ENCODE peak calls at places on chromosomes 2 and 18, in four cellular contexts. X is colonic mucosa, R is IMR-90, G is left ventricle myocardium inferior. W is an unnamed sample. For H3K4me1, the result is how much of the 10 kb centered on the place peaks cover.

GRCh38 chr2:72026819-72027425 is 120.7 kb downstream of the CYP26B1 start:
- DNase-seq in X (peak), R (no peak), G (no peak), W (peak)

GRCh38 chr2:206277503-206277902 is 3.0 kb downstream of the ZDBF2 start:
- DNase-seq in X (no peak), G (no peak), R (no peak), W (no peak)

GRCh38 chr18:31424383-31424988 is 23.1 kb upstream of the DSG3 start:
- DNase-seq in R (peak), X (peak), G (no peak), W (no peak)

GRCh38 chr2:55555977-55556376 is 36.5 kb downstream of the CFAP36 start:
- DNase-seq in X (no peak), G (no peak), R (no peak), W (no peak)

GRCh38 chr18:58023108-58023507 is 20.9 kb upstream of the NEDD4L start:
- DNase-seq in R (no peak), X (no peak), G (no peak), W (no peak)

GRCh38 chr2:219748673-219749570 is 121.5 kb downstream of the SLC4A3 start:
- DNase-seq in G (no peak), R (no peak), X (no peak), W (no peak)

GRCh38 chr2:106581755-106582430 is 94.7 kb downstream of the CD8B2 start:
- DNase-seq in G (peak), R (peak), X (peak), W (no peak)

GRCh38 chr18:26863122-26863879 is 2.2 kb downstream of the AQP4 start:
- DNase-seq in R (no peak), G (peak), X (peak), W (no peak)

GRCh38 chr2:70400539-70400938 is 98.7 kb upstream of the FAM136A start:
- DNase-seq in R (no peak), X (no peak), G (no peak), W (no peak)

GRCh38 chr18:63844254-63844653 is 43.3 kb upstream of the SERPINB2 start:
- DNase-seq in X (no peak), G (no peak), R (peak), W (no peak)

DNA sequence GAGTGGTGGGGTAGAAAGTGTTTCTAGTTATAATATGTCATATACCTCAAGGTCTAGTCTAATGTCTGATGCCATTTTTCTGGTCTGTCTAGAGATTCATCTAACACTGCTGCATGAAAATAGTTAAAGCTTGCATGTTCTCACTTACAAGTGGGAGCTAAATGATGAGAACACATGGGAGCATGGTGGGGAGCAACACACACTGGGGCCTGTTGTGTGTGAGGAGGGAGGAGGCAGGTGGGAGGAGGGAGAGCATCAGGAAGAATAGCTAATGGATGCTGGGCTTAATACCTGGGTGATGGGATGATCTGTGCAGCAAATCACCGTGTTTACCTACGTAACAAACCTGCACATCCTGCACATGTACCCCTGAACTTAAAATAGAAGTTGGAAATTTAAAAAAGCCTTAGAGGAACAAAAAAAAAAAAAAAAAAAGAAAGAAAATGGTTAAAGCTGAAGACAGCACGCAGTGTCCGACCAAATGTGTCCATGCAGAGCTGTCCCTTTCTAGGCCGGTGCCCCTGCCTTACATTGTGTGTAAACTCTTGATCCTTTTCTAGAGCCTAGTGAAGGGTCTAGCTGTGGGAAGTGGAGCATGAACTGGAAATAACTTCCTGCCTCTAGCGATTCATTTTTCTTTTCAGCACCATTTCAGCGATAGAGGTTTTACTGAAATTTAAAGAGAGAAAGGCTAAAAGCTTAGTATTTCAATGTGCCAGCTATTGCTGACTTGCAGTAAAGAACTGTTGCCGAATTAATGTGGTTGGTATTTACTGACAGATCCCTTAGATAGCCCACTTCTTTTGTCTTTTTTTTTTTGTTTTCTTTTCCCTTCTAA is 94.0 kb downstream of the FMNL2 start:
- DNase-seq in X (no peak), R (no peak), G (no peak), W (no peak)
- H3K4me1 ChIP-seq in X (under half), R (under half), G (under half), W (half or more)

GRCh38 chr2:85611217-85611704 is 605 bp downstream of the C2orf68 start:
- DNase-seq in X (no peak), R (no peak), G (no peak), W (no peak)

GRCh38 chr2:85615413-85615728 is 615 bp upstream of the USP39 start:
- DNase-seq in G (no peak), R (no peak), X (no peak), W (no peak)

GRCh38 chr2:85613717-85614515 is 2.0 kb upstream of the C2orf68 start:
- DNase-seq in G (no peak), R (no peak), X (no peak), W (no peak)

GRCh38 chr2:85607268-85608215 is 4.3 kb downstream of the C2orf68 start:
- DNase-seq in G (no peak), R (no peak), X (no peak), W (no peak)

GRCh38 chr2:85611705-85612587 is at the start of gene C2orf68:
- DNase-seq in X (peak), G (peak), R (peak), W (no peak)
- H3K4me1 ChIP-seq in X (under half), G (half or more), R (under half), W (half or more)

DNA sequence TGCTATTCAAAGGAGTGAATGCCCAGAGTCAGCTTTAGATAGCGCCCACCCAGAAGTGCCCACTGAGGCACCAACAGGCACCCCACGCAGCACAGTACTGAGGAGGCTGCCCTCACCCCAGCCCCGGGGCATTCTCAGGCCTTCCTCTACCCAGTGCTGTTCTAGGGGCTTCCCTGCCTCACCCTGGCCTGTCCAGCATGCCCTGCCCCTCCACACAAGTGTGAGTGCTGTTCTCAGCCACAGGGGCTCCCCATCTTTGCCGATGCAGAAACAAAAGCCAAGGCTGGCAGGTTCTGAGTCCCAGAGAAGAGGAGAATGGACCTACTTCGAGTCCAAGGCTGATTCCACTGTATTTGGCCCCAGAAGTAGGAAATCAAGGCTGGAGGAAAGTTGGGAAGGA is 15.8 kb downstream of the BIN1 start:
- DNase-seq in G (no peak), R (no peak), X (no peak), W (no peak)
- H3K4me1 ChIP-seq in G (under half), R (under half), X (under half), W (half or more)

DNA sequence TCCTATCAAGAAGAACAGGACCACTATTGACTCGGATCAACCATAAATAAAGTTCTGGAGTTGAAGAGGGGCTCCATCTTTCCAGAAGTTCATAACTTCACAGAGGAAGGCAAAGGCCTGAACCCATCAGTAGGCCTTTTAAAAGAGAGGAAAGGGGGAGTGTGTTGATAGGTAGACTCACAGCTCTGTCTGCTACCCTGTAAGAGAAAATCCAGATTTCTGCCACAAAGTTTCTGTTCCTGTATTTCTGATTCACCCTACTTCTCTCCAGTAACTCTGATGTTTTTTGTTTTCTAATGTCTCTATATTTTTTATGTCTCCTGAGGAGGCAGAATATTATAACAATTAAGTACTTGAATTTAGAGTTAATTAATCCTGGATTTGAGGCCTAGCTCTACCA is 564.0 kb downstream of the TNS1 start:
- DNase-seq in X (no peak), R (no peak), G (no peak), W (no peak)
- H3K4me1 ChIP-seq in X (under half), R (under half), G (under half), W (under half)

GRCh38 chr2:43220229-43220981 is 6.0 kb downstream of the ZFP36L2 start:
- DNase-seq in R (peak), G (no peak), X (no peak), W (no peak)

GRCh38 chr2:43219383-43220228 is 6.8 kb downstream of the ZFP36L2 start:
- DNase-seq in G (peak), R (peak), X (peak), W (peak)

GRCh38 chr2:43218221-43218549 is 8.2 kb downstream of the ZFP36L2 start:
- DNase-seq in G (no peak), X (no peak), R (peak), W (no peak)

GRCh38 chr2:43217228-43218220 is 8.9 kb downstream of the ZFP36L2 start:
- DNase-seq in G (no peak), R (no peak), X (peak), W (no peak)

DNA sequence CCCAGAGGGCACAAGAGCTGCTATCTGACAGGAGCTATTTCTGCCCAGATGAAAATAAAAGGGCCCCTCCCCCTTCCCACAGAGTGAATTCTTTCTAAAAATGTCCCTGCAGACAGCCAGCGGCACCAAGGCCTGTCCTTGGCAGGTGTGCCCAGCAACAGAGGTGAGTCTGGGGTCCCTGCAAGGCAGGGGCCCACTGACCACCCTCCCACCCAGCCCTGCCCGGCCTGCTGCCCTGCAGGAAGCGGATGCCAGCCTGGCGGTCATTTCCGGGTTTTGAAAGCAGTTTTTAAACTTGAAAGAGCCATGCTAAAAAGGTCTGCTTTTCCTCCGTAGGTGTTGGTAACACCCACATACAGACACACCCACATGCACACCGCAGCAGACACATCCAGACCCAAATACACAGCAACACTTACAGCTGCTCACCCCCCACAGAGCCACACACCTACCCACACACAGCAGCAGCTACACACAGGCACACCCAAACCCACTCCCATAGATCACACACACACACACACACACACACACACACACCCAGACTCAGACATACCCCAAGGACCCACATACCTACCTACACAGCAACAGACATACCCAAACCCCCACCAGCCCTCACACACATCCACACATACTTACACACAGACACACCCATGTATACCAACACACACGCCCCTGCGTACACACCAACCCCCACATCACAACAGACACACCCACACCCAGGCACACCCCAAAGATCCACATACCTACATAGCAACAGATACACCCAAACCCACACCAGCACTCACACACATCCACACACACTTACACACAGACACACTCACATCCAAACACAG is 7.6 kb downstream of the ZFP36L2 start:
- DNase-seq in X (peak), G (peak), R (peak), W (peak)
- H3K4me1 ChIP-seq in X (under half), G (half or more), R (under half), W (under half)

DNA sequence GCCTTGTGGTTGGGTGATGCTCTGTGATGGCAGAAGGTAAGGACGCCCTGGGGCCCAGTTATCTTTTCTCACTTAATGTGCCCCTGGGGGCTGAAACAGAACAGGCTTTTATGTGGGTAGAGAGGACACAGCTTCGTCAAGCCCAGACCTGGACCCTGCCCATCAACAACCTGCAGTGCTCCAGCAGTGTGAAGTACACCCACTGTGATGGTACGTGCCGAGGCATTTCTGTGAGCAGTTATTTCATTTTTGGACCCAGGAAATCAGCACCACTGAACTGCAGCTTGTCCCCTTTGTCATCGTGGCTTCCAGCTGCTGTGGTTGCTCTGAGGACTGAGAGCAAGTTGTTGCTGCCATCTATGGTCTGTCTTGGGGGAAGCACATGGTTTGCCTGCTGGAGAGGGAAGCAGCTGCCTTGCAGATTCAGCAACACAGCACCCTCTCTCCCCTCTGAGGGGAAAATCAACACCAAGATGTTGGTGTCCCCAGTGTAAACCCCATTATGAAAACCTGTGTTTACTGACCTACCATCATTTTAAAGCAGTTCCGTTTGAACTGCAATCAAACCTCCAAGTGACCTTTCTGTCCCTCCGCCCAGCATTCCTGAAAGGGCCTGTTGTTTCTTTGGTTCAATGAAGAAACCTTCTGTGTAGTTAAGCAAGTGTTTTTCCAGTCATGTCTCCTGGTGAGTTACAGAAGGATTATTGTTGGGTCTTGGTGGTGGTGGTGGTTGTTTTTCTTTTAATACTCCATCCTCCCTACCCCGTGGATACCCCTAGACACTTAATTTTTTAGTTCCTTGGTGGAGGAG is 158.2 kb downstream of the MGAT5 start:
- DNase-seq in G (peak), X (peak), R (peak), W (no peak)
- H3K4me1 ChIP-seq in G (half or more), X (under half), R (under half), W (under half)

GRCh38 chr2:16645771-16646559 is 19.7 kb downstream of the CYRIA start:
- DNase-seq in G (no peak), R (no peak), X (no peak), W (no peak)

GRCh38 chr2:16645088-16645487 is 20.5 kb downstream of the CYRIA start:
- DNase-seq in R (no peak), G (no peak), X (no peak), W (no peak)

GRCh38 chr2:16643099-16643498 is 22.5 kb downstream of the CYRIA start:
- DNase-seq in G (no peak), R (no peak), X (no peak), W (no peak)

GRCh38 chr2:16641509-16641908 is 24.1 kb downstream of the CYRIA start:
- DNase-seq in R (no peak), X (no peak), G (no peak), W (no peak)

GRCh38 chr2:16644204-16644925 is 21.3 kb downstream of the CYRIA start:
- DNase-seq in G (no peak), X (no peak), R (peak), W (no peak)
- H3K4me1 ChIP-seq in G (under half), X (under half), R (under half), W (half or more)

DNA sequence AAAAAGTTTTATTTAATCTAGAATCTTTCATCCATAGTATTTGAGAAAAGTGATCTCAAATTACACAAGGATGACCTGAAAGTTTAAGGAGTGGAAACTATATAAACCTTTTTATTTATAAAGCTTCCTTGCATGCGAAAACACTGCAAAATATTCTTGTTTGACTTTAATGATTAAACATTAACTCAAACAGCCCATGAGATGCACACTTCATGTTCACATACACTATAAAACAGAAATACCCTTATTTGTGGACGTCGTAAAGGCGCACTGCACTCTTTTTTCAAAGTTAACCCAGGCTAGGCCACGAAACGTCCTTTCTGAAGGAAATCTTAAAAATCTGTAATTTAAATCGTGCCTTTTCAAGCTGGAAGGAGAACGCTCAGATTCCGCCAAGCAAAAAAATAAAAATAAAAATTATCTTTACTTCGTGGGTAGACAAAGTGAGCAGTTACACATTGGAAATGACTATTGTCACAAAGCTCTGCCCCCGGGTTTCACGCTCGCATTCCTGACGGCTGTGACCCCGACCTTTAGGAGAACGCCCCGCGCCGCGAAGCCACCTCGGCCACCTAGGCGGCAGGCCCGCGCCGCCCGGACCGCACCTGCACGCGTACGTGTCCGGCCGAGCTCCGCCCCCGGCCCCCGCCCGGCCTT is 723 bp downstream of the FAM168B start:
- DNase-seq in G (no peak), X (peak), R (no peak), W (no peak)
- H3K4me1 ChIP-seq in G (under half), X (under half), R (under half), W (under half)

DNA sequence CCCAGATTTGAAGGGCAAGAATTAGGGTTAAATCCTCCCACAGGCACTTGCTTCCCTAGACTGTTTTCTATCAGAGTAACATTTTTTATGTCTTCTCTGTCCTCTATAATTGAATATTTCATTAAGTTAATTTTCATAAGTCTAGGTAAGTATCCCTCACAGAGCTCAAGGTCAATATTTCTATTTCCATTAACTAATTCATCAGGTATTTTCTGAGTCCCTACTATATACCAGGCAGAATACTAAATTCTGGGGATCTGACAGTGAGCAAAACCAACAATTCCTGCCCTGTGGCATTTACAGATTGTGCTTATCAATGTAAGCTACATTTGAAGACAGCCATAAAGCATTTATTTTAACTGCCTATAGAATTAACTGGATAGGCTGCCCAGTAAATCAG is 86.4 kb upstream of the RBBP8 start:
- DNase-seq in R (no peak), X (no peak), G (no peak), W (no peak)
- H3K4me1 ChIP-seq in R (under half), X (under half), G (under half), W (under half)

GRCh38 chr2:47028171-47028570 is 112.6 kb upstream of the MCFD2 start:
- DNase-seq in X (no peak), R (no peak), G (peak), W (no peak)
- H3K4me1 ChIP-seq in X (under half), R (under half), G (half or more), W (under half)